ENCODE peak calls at places on chromosomes 13 and 19, in seven cellular contexts. M, X, R, H, P, U and W are unnamed samples.

GRCh38 chr13:38363219-38363618 is 13.6 kb downstream of the UFM1 start:
- DNase-seq in R (no peak), X (no peak), P (no peak), H (no peak), M (no peak), U (no peak), W (no peak)

GRCh38 chr19:32012206-32012605 is 333.2 kb upstream of the ZNF507 start:
- DNase-seq in X (no peak), U (no peak), M (no peak), H (no peak), P (no peak), R (no peak), W (no peak)

GRCh38 chr13:113756441-113757097 is 2.5 kb upstream of the TMEM255B start:
- DNase-seq in U (no peak), X (no peak), M (no peak), R (no peak), P (no peak), H (peak), W (no peak)

GRCh38 chr19:33252971-33253370 is 27.3 kb upstream of the SLC7A10 start:
- DNase-seq in H (no peak), R (no peak), U (no peak), M (no peak), P (no peak), X (no peak), W (no peak)

GRCh38 chr19:35310811-35311465 is 18.0 kb upstream of the CD22 start:
- DNase-seq in H (no peak), U (no peak), P (no peak), M (no peak), X (no peak), R (no peak), W (no peak)

GRCh38 chr13:75691183-75691582 is 55.1 kb downstream of the LMO7 start:
- DNase-seq in M (no peak), X (no peak), P (no peak), U (no peak), R (no peak), H (no peak), W (no peak)

GRCh38 chr13:80454245-80454644 is 113.3 kb upstream of the SPRY2 start:
- DNase-seq in H (no peak), X (no peak), M (no peak), P (no peak), U (no peak), R (no peak), W (no peak)

GRCh38 chr13:98784666-98785065 is 32.2 kb upstream of the SLC15A1 start:
- DNase-seq in H (no peak), M (no peak), R (no peak), X (no peak), U (no peak), P (no peak), W (peak)

GRCh38 chr13:20775961-20776360 is 2.2 kb upstream of the EEF1AKMT1 start:
- DNase-seq in U (no peak), P (no peak), X (no peak), H (no peak), R (no peak), M (no peak), W (no peak)

GRCh38 chr13:110817143-110817542 is 97.7 kb downstream of the ANKRD10 start:
- DNase-seq in U (no peak), X (no peak), P (no peak), H (no peak), R (no peak), M (no peak), W (no peak)

GRCh38 chr19:33529094-33529676 is 7.6 kb upstream of the PEPD start:
- DNase-seq in U (no peak), P (no peak), M (no peak), H (no peak), X (no peak), R (no peak), W (no peak)

GRCh38 chr19:6047741-6048231 is 62.5 kb downstream of the RFX2 start:
- DNase-seq in U (no peak), P (no peak), M (peak), X (no peak), R (peak), H (no peak), W (no peak)

GRCh38 chr13:78867655-78868054 is 208.7 kb upstream of the OBI1 start:
- DNase-seq in M (no peak), U (no peak), P (no peak), R (no peak), X (no peak), H (no peak), W (no peak)

GRCh38 chr13:60312851-60313505 is 84.0 kb upstream of the TDRD3 start:
- DNase-seq in R (no peak), P (no peak), X (no peak), U (no peak), H (no peak), M (no peak), W (no peak)

GRCh38 chr13:40116008-40116407 is 460.5 kb downstream of the COG6 start:
- DNase-seq in P (no peak), H (peak), U (peak), M (peak), R (peak), X (no peak), W (peak)

GRCh38 chr19:41325947-41326706 is 16.2 kb downstream of the CCDC97 start:
- DNase-seq in X (no peak), M (peak), P (peak), R (no peak), H (peak), U (no peak), W (no peak)

GRCh38 chr19:35123573-35123972 is 8.0 kb downstream of the FXYD3 start:
- DNase-seq in U (no peak), H (no peak), P (no peak), M (peak), R (no peak), X (no peak), W (peak)